ENCODE peak calls at places on chromosomes 2 and 18, in five cellular contexts. J is right lobe of liver, M is spleen, P is A549, G is B cell. E is an unnamed sample.

GRCh38 chr2:232568161-232568560 is 17.7 kb downstream of the EIF4E2 start:
- DNase-seq in J (no peak), M (no peak), P (peak), G (no peak), E (no peak)

GRCh38 chr2:18456026-18456425 is 104.4 kb downstream of the RDH14 start:
- DNase-seq in J (no peak), M (no peak), P (no peak), G (no peak), E (no peak)

GRCh38 chr2:42922790-42923631 is 130.6 kb upstream of the HAAO start:
- DNase-seq in J (no peak), M (no peak), P (no peak), G (no peak), E (no peak)

GRCh38 chr2:159677654-159678053 is 34.7 kb upstream of the MARCHF7 start:
- DNase-seq in J (no peak), M (no peak), P (peak), G (no peak), E (no peak)

GRCh38 chr18:52340466-52341378 is 725 bp downstream of the DCC start:
- DNase-seq in J (no peak), M (no peak), P (no peak), G (no peak), E (no peak)

GRCh38 chr2:199057936-199058335 is 399.8 kb downstream of the SATB2 start:
- DNase-seq in J (no peak), M (no peak), P (no peak), G (no peak), E (no peak)

GRCh38 chr2:159225025-159226016 is 61.2 kb downstream of the WDSUB1 start:
- DNase-seq in J (no peak), M (no peak), P (no peak), G (no peak), E (no peak)

GRCh38 chr2:201116959-201117734 is 1.2 kb downstream of the CFLAR start:
- DNase-seq in J (peak), M (no peak), P (peak), G (peak), E (no peak)

GRCh38 chr2:126302043-126302442 is 353.9 kb upstream of the GYPC start:
- DNase-seq in J (no peak), M (no peak), P (no peak), G (no peak), E (no peak)

GRCh38 chr18:70028734-70029133 is 81.1 kb upstream of the CD226 start:
- DNase-seq in J (no peak), M (no peak), P (no peak), G (no peak), E (no peak)

GRCh38 chr2:141770511-141770910 is 360.3 kb downstream of the LRP1B start:
- DNase-seq in J (no peak), M (no peak), P (no peak), G (no peak), E (no peak)

GRCh38 chr2:159156834-159157233 is 129.7 kb downstream of the WDSUB1 start:
- DNase-seq in J (no peak), M (no peak), P (no peak), G (no peak), E (no peak)

GRCh38 chr2:135563793-135564192 is 32.5 kb downstream of the R3HDM1 start:
- DNase-seq in J (no peak), M (no peak), P (peak), G (no peak), E (no peak)

GRCh38 chr2:79235135-79235534 is 75.6 kb upstream of the REG3A start:
- DNase-seq in J (no peak), M (no peak), P (no peak), G (no peak), E (no peak)
- TF ChIP-seq CTCF in J (peak), M (no peak), P (no peak), G (no peak), E (peak)

DNA sequence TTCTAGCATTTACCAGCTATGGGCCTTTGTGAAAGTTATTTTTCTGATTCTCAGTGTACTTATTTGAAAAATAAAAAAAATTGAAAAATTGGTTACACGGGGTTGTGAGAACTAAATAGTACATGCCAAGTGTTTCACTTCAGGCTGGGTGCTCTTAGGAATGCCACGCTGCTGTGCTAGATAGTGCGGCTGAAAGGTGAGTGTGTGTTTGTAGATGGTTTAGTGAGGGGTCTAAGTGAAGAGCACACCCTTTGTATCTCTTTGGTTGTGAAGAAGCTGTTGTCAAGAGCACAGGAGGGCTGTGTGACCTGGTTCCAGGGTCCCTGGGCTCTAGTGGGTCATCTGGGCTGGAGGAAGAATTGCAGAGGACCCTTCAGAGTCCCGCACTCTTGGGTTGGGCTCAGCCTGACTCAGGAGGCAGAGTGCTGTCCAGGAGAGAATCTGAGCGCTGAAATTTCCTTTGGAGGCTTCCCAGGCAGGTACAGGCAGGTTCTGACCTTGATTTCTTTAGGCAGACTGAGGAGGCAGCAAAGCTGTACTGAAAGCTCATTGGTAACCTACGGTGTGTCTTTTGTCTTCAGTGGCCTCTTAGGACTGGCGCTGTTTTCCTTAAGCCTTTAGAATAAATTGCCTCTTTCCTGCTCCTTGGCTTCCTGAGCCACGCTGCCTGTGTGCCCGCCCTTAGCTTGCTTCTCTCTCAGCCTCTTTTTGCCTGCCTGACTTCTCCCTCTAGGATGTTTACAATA is 44.4 kb downstream of the MAP4K4 start:
- DNase-seq in J (no peak), M (no peak), P (no peak), G (no peak), E (no peak)
- TF ChIP-seq CTCF in J (no peak), M (no peak), P (no peak), G (no peak), E (no peak)

DNA sequence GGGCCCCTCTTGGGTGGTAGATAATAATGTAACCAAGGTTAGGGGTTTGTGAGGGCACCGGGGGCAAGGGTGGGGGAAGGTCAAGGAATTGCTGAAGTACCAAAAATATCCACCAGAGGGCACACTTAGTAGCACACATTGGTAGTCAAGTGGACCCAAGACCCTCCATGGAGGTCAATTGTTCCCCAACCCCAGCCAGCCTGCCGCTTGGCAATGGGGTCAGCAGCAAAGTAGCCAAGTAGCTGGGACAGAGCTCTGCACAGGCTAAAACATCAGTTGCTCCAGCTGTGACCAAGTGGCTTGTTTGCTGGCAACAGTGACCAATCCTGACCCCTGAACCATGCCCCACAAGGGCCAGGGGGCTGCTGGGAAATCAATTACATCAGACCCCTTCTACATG is 75.8 kb downstream of the EMX1 start:
- DNase-seq in J (no peak), M (peak), P (peak), G (peak), E (no peak)
- TF ChIP-seq CTCF in J (peak), M (peak), P (peak), G (peak), E (peak)

DNA sequence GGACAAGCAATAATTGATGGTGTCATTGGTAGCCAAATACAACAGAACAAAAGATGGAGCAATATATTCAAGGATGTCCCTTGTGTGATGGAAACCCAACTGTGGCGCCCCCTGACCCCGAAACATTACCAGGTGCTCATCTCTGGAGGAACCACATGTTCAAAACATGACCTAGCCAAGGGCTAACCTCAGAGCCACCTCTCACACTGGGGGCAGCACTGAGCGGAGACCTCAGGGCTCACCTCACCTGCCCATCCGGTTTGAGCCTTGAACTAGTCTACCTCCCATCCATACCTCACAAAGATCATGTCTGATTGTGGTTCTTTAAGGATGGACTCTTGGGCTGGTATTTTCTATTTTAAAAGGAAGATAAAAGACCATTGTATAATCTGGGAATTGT is 314.4 kb upstream of the CDH7 start:
- DNase-seq in J (no peak), M (no peak), P (no peak), G (no peak), E (peak)
- TF ChIP-seq CTCF in J (no peak), M (no peak), P (no peak), G (no peak), E (no peak)

GRCh38 chr2:31386172-31386571 is 28.4 kb downstream of the XDH start:
- DNase-seq in J (no peak), M (no peak), P (no peak), G (no peak), E (no peak)

GRCh38 chr2:31384771-31385276 is 29.7 kb downstream of the XDH start:
- DNase-seq in J (no peak), M (no peak), P (peak), G (no peak), E (no peak)

GRCh38 chr2:31387850-31388249 is 26.7 kb downstream of the XDH start:
- DNase-seq in J (no peak), M (no peak), P (peak), G (no peak), E (no peak)

GRCh38 chr2:31388736-31389135 is 25.8 kb downstream of the XDH start:
- DNase-seq in J (no peak), M (no peak), P (no peak), G (no peak), E (no peak)

GRCh38 chr2:31386648-31387047 is 27.9 kb downstream of the XDH start:
- DNase-seq in J (no peak), M (no peak), P (peak), G (no peak), E (no peak)
- TF ChIP-seq CTCF in J (no peak), M (no peak), P (peak), G (no peak), E (peak)

E was measured in chondrocyte.